ENCODE peak calls at places on chromosomes 2 and 18, in four cellular contexts. One of them, this sample, is unnamed.

GRCh38 chr2:214244847-214245246 is 166.0 kb upstream of the VWC2L start:
- DNase-seq in progenitor cell of endocrine pancreas: no peak
- DNase-seq in ovary: no peak
- DNase-seq in dorsolateral prefrontal cortex: no peak
- DNase-seq in this sample: no peak

GRCh38 chr2:166333809-166334208 is 41.9 kb downstream of the SCN9A start:
- DNase-seq in ovary: no peak
- DNase-seq in progenitor cell of endocrine pancreas: no peak
- DNase-seq in dorsolateral prefrontal cortex: no peak
- DNase-seq in this sample: no peak

GRCh38 chr2:45627911-45628310 is 16.8 kb upstream of the SRBD1 start:
- DNase-seq in ovary: no peak
- DNase-seq in progenitor cell of endocrine pancreas: no peak
- DNase-seq in dorsolateral prefrontal cortex: no peak
- DNase-seq in this sample: no peak

GRCh38 chr2:230170532-230170931 is 49.3 kb downstream of the SP110 start:
- DNase-seq in progenitor cell of endocrine pancreas: no peak
- DNase-seq in dorsolateral prefrontal cortex: no peak
- DNase-seq in ovary: no peak
- DNase-seq in this sample: no peak

GRCh38 chr2:2805263-2805662 is 474.2 kb upstream of the MYT1L start:
- DNase-seq in ovary: no peak
- DNase-seq in progenitor cell of endocrine pancreas: no peak
- DNase-seq in dorsolateral prefrontal cortex: no peak
- DNase-seq in this sample: no peak

GRCh38 chr18:2846638-2847340 is at the start of gene EMILIN2:
- DNase-seq in dorsolateral prefrontal cortex: no peak
- DNase-seq in ovary: peak; percentile 80
- DNase-seq in progenitor cell of endocrine pancreas: peak; percentile 18
- DNase-seq in this sample: peak; percentile 78

GRCh38 chr2:32746554-32747133 is 118.8 kb downstream of the TTC27 start:
- DNase-seq in progenitor cell of endocrine pancreas: no peak
- DNase-seq in ovary: no peak
- DNase-seq in dorsolateral prefrontal cortex: no peak
- DNase-seq in this sample: no peak

GRCh38 chr18:78717051-78717765 is 262.4 kb upstream of the SALL3 start:
- DNase-seq in ovary: no peak
- DNase-seq in progenitor cell of endocrine pancreas: no peak
- DNase-seq in dorsolateral prefrontal cortex: no peak
- DNase-seq in this sample: no peak

GRCh38 chr18:46293699-46294300 is 189.6 kb downstream of the HAUS1 start:
- DNase-seq in dorsolateral prefrontal cortex: no peak
- DNase-seq in ovary: no peak
- DNase-seq in progenitor cell of endocrine pancreas: no peak
- DNase-seq in this sample: no peak
- TF ChIP-seq CTCF in dorsolateral prefrontal cortex: no peak
- TF ChIP-seq CTCF in ovary: no peak
- TF ChIP-seq CTCF in progenitor cell of endocrine pancreas: no peak
- TF ChIP-seq CTCF in this sample: no peak

GRCh38 chr18:24397694-24398365 is at the start of gene OSBPL1A:
- DNase-seq in progenitor cell of endocrine pancreas: peak; percentile 87
- DNase-seq in dorsolateral prefrontal cortex: peak; percentile 89
- DNase-seq in ovary: peak; percentile 89
- DNase-seq in this sample: peak; percentile 30
- TF ChIP-seq CTCF in progenitor cell of endocrine pancreas: peak; percentile 11
- TF ChIP-seq CTCF in dorsolateral prefrontal cortex: peak; percentile 11
- TF ChIP-seq CTCF in ovary: no peak
- TF ChIP-seq CTCF in this sample: no peak

GRCh38 chr18:54956506-54956905 is 2.8 kb downstream of the CCDC68 start:
- DNase-seq in dorsolateral prefrontal cortex: no peak
- DNase-seq in ovary: no peak
- DNase-seq in progenitor cell of endocrine pancreas: no peak
- DNase-seq in this sample: no peak

GRCh38 chr18:54958711-54959625 is at the start of gene CCDC68:
- DNase-seq in progenitor cell of endocrine pancreas: no peak
- DNase-seq in ovary: peak; percentile 61
- DNase-seq in dorsolateral prefrontal cortex: no peak
- DNase-seq in this sample: no peak

GRCh38 chr18:54957295-54957694 is 2.0 kb downstream of the CCDC68 start:
- DNase-seq in progenitor cell of endocrine pancreas: no peak
- DNase-seq in dorsolateral prefrontal cortex: no peak
- DNase-seq in ovary: no peak
- DNase-seq in this sample: no peak

GRCh38 chr18:54960197-54960596 is 936 bp upstream of the CCDC68 start:
- DNase-seq in progenitor cell of endocrine pancreas: no peak
- DNase-seq in dorsolateral prefrontal cortex: no peak
- DNase-seq in ovary: no peak
- DNase-seq in this sample: no peak

GRCh38 chr18:54957987-54958386 is 1.3 kb downstream of the CCDC68 start:
- DNase-seq in dorsolateral prefrontal cortex: no peak
- DNase-seq in progenitor cell of endocrine pancreas: no peak
- DNase-seq in ovary: peak; percentile 46
- DNase-seq in this sample: no peak
- TF ChIP-seq CTCF in dorsolateral prefrontal cortex: no peak
- TF ChIP-seq CTCF in progenitor cell of endocrine pancreas: no peak
- TF ChIP-seq CTCF in ovary: no peak
- TF ChIP-seq CTCF in this sample: no peak

GRCh38 chr2:127660291-127660578 is 14.3 kb downstream of the GPR17 start:
- DNase-seq in progenitor cell of endocrine pancreas: no peak
- DNase-seq in ovary: no peak
- DNase-seq in dorsolateral prefrontal cortex: no peak
- DNase-seq in this sample: no peak

GRCh38 chr2:127662937-127663565 is 12.3 kb downstream of the LIMS2 start:
- DNase-seq in dorsolateral prefrontal cortex: no peak
- DNase-seq in progenitor cell of endocrine pancreas: no peak
- DNase-seq in ovary: peak; percentile 4
- DNase-seq in this sample: no peak

GRCh38 chr2:127661072-127661618 is 14.2 kb downstream of the LIMS2 start:
- DNase-seq in progenitor cell of endocrine pancreas: no peak
- DNase-seq in ovary: no peak
- DNase-seq in dorsolateral prefrontal cortex: peak; percentile 74
- DNase-seq in this sample: no peak

GRCh38 chr2:127663566-127664064 is 11.7 kb downstream of the LIMS2 start:
- DNase-seq in ovary: peak; percentile 1
- DNase-seq in progenitor cell of endocrine pancreas: no peak
- DNase-seq in dorsolateral prefrontal cortex: no peak
- DNase-seq in this sample: no peak

GRCh38 chr2:127661949-127662510 is 13.3 kb downstream of the LIMS2 start:
- DNase-seq in dorsolateral prefrontal cortex: no peak
- DNase-seq in progenitor cell of endocrine pancreas: no peak
- DNase-seq in ovary: peak; percentile 4
- DNase-seq in this sample: no peak
- TF ChIP-seq CTCF in dorsolateral prefrontal cortex: no peak
- TF ChIP-seq CTCF in progenitor cell of endocrine pancreas: no peak
- TF ChIP-seq CTCF in ovary: no peak
- TF ChIP-seq CTCF in this sample: no peak

DNA sequence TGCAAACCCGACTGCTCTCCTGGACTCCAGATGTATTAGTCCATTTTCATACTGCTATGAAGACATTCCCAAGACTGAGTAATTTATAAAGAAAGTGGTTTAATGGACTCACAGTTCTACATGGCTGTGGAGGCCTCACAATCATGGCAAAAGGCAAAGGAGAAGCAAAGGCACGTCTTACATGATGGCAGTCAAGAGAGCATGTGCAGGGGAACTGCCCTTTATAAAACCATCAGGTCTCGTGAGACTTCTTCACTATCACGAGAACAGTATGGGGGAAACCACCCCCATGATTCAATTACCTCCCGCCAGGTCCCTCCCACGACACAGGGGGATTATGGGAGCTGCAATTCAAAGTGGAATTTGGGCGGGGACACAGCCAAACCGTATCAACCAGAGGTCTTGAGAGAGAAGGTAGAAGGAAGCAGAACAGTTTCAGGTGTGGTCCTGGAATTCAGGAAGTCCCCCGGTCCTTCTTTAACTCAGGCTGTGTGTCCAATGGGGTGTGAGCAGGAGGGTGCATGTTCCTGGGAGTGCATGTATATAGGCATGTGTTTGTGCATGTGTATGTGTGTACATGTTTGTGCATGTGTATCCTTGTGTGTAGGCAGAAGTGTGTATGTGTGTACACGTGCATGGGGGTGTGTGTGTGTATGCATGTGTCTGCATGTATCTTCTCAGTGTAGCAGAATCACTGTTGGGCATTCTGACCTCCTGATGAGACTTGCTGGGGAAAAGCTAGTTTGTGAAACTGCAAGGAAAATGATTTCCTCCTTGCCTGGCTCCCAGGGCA is 46.2 kb downstream of the GREB1 start:
- DNase-seq in progenitor cell of endocrine pancreas: no peak
- DNase-seq in ovary: peak; percentile 29
- DNase-seq in dorsolateral prefrontal cortex: no peak
- DNase-seq in this sample: no peak
- TF ChIP-seq CTCF in progenitor cell of endocrine pancreas: no peak
- TF ChIP-seq CTCF in ovary: no peak
- TF ChIP-seq CTCF in dorsolateral prefrontal cortex: no peak
- TF ChIP-seq CTCF in this sample: no peak

GRCh38 chr2:196592912-196593881 is 46.3 kb upstream of the CCDC150 start:
- DNase-seq in dorsolateral prefrontal cortex: peak; percentile 83
- DNase-seq in progenitor cell of endocrine pancreas: peak; percentile 58
- DNase-seq in ovary: no peak
- DNase-seq in this sample: peak; percentile 68
- TF ChIP-seq CTCF in dorsolateral prefrontal cortex: peak; percentile 32
- TF ChIP-seq CTCF in progenitor cell of endocrine pancreas: peak; percentile 3
- TF ChIP-seq CTCF in ovary: no peak
- TF ChIP-seq CTCF in this sample: peak; percentile 39

GRCh38 chr2:193584001-193584400 is 1389.3 kb upstream of the TMEFF2 start:
- DNase-seq in dorsolateral prefrontal cortex: no peak
- DNase-seq in progenitor cell of endocrine pancreas: no peak
- DNase-seq in ovary: no peak
- DNase-seq in this sample: no peak
- TF ChIP-seq CTCF in dorsolateral prefrontal cortex: no peak
- TF ChIP-seq CTCF in progenitor cell of endocrine pancreas: no peak
- TF ChIP-seq CTCF in ovary: no peak
- TF ChIP-seq CTCF in this sample: no peak